ENCODE peak calls at places on chromosome 16, in four cellular contexts. X, Y, G and R are unnamed samples.

GRCh38 chr16:50096791-50097190 is 31.0 kb downstream of the HEATR3 start:
- DNase-seq in X (no peak), Y (no peak), G (no peak), R (no peak)

GRCh38 chr16:73956592-73957495 is 339.8 kb upstream of the PSMD7 start:
- DNase-seq in X (peak), Y (no peak), G (peak), R (peak)

GRCh38 chr16:8523932-8524331 is 66.4 kb downstream of the TMEM114 start:
- DNase-seq in X (no peak), Y (no peak), G (no peak), R (no peak)

GRCh38 chr16:66490774-66491715 is 58.9 kb downstream of the TK2 start:
- DNase-seq in X (no peak), Y (no peak), G (no peak), R (no peak)

GRCh38 chr16:27253526-27253930 is 15.0 kb downstream of the NSMCE1 start:
- DNase-seq in X (no peak), Y (no peak), G (no peak), R (no peak)

GRCh38 chr16:22050963-22051362 is 41.4 kb upstream of the VWA3A start:
- DNase-seq in X (no peak), Y (no peak), G (no peak), R (no peak)

GRCh38 chr16:14302399-14303181 is 231.5 kb downstream of the MRTFB start:
- DNase-seq in X (no peak), Y (no peak), G (peak), R (no peak)

GRCh38 chr16:11190585-11191565 is 65.1 kb downstream of the SOCS1 start:
- DNase-seq in X (peak), Y (no peak), G (no peak), R (peak)